ENCODE peak calls at places on chromosomes 6 and 20, in five cellular contexts. J, U, E, Q and W are unnamed samples.

GRCh38 chr6:166870602-166871208 is 85.6 kb downstream of the RNASET2 start:
- ATAC-seq in J (no peak), U (no peak), E (no peak), Q (no peak), W (no peak)

GRCh38 chr20:43355610-43356009 is 102.1 kb upstream of the SRSF6 start:
- ATAC-seq in J (no peak), U (no peak), E (no peak), Q (no peak), W (no peak)

GRCh38 chr6:134063966-134064445 is 11.6 kb upstream of the SLC2A12 start:
- ATAC-seq in J (peak), U (peak), E (peak), Q (peak), W (peak)

GRCh38 chr6:40708049-40708448 is 120.9 kb upstream of the LRFN2 start:
- ATAC-seq in J (no peak), U (no peak), E (no peak), Q (no peak), W (no peak)

GRCh38 chr6:112562348-112563220 is 215.5 kb downstream of the RFPL4B start:
- ATAC-seq in J (no peak), U (peak), E (no peak), Q (no peak), W (no peak)

GRCh38 chr20:4813076-4813838 is 91.5 kb downstream of the PRND start:
- ATAC-seq in J (no peak), U (no peak), E (no peak), Q (no peak), W (peak)

GRCh38 chr6:130585587-130585986 is 219.8 kb downstream of the TMEM200A start:
- ATAC-seq in J (no peak), U (no peak), E (no peak), Q (no peak), W (no peak)

GRCh38 chr20:1415667-1416468 is 23.0 kb upstream of the FKBP1A start:
- ATAC-seq in J (peak), U (no peak), E (no peak), Q (no peak), W (no peak)

GRCh38 chr6:13425971-13426931 is 61.1 kb downstream of the GFOD1 start:
- ATAC-seq in J (peak), U (peak), E (no peak), Q (no peak), W (no peak)

GRCh38 chr6:42251500-42251899 is 33.8 kb upstream of the MRPS10 start:
- ATAC-seq in J (no peak), U (peak), E (no peak), Q (no peak), W (no peak)

GRCh38 chr6:1868561-1869261 is 259.0 kb downstream of the FOXC1 start:
- ATAC-seq in J (no peak), U (no peak), E (no peak), Q (no peak), W (peak)

GRCh38 chr6:111047244-111047643 is 40.1 kb upstream of the SLC16A10 start:
- ATAC-seq in J (no peak), U (no peak), E (no peak), Q (no peak), W (no peak)

GRCh38 chr6:142932788-142933362 is 12.1 kb downstream of the HIVEP2 start:
- ATAC-seq in J (no peak), U (no peak), E (no peak), Q (peak), W (peak)

GRCh38 chr6:161429921-161430490 is 156.1 kb upstream of the AGPAT4 start:
- ATAC-seq in J (no peak), U (no peak), E (no peak), Q (no peak), W (no peak)

GRCh38 chr6:26142026-26142425 is 54.8 kb downstream of the HFE start:
- ATAC-seq in J (no peak), U (no peak), E (no peak), Q (no peak), W (no peak)

GRCh38 chr6:4088684-4089083 is 9.7 kb upstream of the FAM217A start:
- ATAC-seq in J (no peak), U (no peak), E (no peak), Q (no peak), W (no peak)

GRCh38 chr20:45019764-45020126 is 53.4 kb downstream of the STK4 start:
- ATAC-seq in J (no peak), U (no peak), E (no peak), Q (no peak), W (no peak)

GRCh38 chr6:118489990-118490389 is 58.1 kb upstream of the PLN start:
- ATAC-seq in J (no peak), U (no peak), E (no peak), Q (no peak), W (no peak)

GRCh38 chr20:36519944-36520343 is 21.4 kb upstream of the MYL9 start:
- ATAC-seq in J (no peak), U (no peak), E (no peak), Q (no peak), W (no peak)

GRCh38 chr6:42519779-42520178 is 44.0 kb upstream of the UBR2 start:
- ATAC-seq in J (no peak), U (no peak), E (no peak), Q (no peak), W (no peak)

GRCh38 chr6:129750390-129750789 is 40.4 kb upstream of the ARHGAP18 start:
- ATAC-seq in J (no peak), U (no peak), E (peak), Q (no peak), W (no peak)

GRCh38 chr20:6583134-6583738 is 184.2 kb upstream of the BMP2 start:
- ATAC-seq in J (peak), U (peak), E (no peak), Q (no peak), W (no peak)

GRCh38 chr6:119347466-119348307 is 1.9 kb downstream of the MAN1A1 start:
- ATAC-seq in J (peak), U (no peak), E (no peak), Q (no peak), W (peak)

GRCh38 chr20:58612021-58612700 is 38.9 kb upstream of the STX16 start:
- ATAC-seq in J (no peak), U (peak), E (no peak), Q (no peak), W (no peak)

GRCh38 chr6:124800222-124800621 is 162.0 kb upstream of the RNF217 start:
- ATAC-seq in J (no peak), U (no peak), E (no peak), Q (no peak), W (no peak)

GRCh38 chr20:16246870-16247269 is 326.4 kb downstream of the KIF16B start:
- ATAC-seq in J (peak), U (no peak), E (no peak), Q (no peak), W (no peak)

GRCh38 chr6:52233975-52234823 is 10.1 kb downstream of the IL17F start:
- ATAC-seq in J (peak), U (no peak), E (no peak), Q (no peak), W (peak)

GRCh38 chr20:34522969-34523871 is 7.0 kb downstream of the DYNLRB1 start:
- ATAC-seq in J (peak), U (peak), E (no peak), Q (peak), W (no peak)

GRCh38 chr20:53296451-53297153 is 297.0 kb downstream of the ZNF217 start:
- ATAC-seq in J (no peak), U (no peak), E (no peak), Q (no peak), W (no peak)

GRCh38 chr6:159762681-159763293 is 942 bp downstream of the ACAT2 start:
- ATAC-seq in J (no peak), U (no peak), E (peak), Q (no peak), W (peak)

GRCh38 chr20:41406307-41406706 is 39.7 kb upstream of the EMILIN3 start:
- ATAC-seq in J (no peak), U (no peak), E (no peak), Q (no peak), W (no peak)

GRCh38 chr6:44084231-44085014 is 42.8 kb downstream of the MRPL14 start:
- ATAC-seq in J (peak), U (peak), E (no peak), Q (no peak), W (no peak)

GRCh38 chr6:33297956-33298772 is 578 bp downstream of the RGL2 start:
- ATAC-seq in J (peak), U (peak), E (peak), Q (peak), W (peak)

GRCh38 chr20:19181552-19181951 is 30.9 kb upstream of the SLC24A3 start:
- ATAC-seq in J (peak), U (no peak), E (no peak), Q (no peak), W (no peak)

GRCh38 chr6:112030206-112030932 is 23.5 kb upstream of the CCN6 start:
- ATAC-seq in J (no peak), U (peak), E (no peak), Q (no peak), W (no peak)

GRCh38 chr6:45479834-45480696 is 102.3 kb upstream of the SUPT3H start:
- ATAC-seq in J (no peak), U (no peak), E (no peak), Q (peak), W (peak)

GRCh38 chr20:5020760-5021159 is 19.4 kb upstream of the SLC23A2 start:
- ATAC-seq in J (peak), U (no peak), E (no peak), Q (no peak), W (no peak)

GRCh38 chr6:116522896-116523295 is 11.5 kb downstream of the CALHM5 start:
- ATAC-seq in J (no peak), U (no peak), E (no peak), Q (no peak), W (no peak)

GRCh38 chr20:1087311-1087710 is 31.1 kb upstream of the PSMF1 start:
- ATAC-seq in J (no peak), U (no peak), E (no peak), Q (no peak), W (no peak)

GRCh38 chr6:94270040-94270689 is 850.8 kb upstream of the EPHA7 start:
- ATAC-seq in J (no peak), U (no peak), E (no peak), Q (no peak), W (no peak)